ENCODE peak calls at places on chromosomes 6 and 20, in five cellular contexts. Q is NT2/D1, X is HEK293T, P is HepG2, Z is H1. T is an unnamed sample.

GRCh38 chr6:165984743-165985142 is 182.9 kb downstream of the TBXT start:
- DNase-seq in Q (no peak), X (no peak), P (no peak), Z (no peak), T (no peak)

GRCh38 chr20:32231847-32232246 is 24.2 kb downstream of the POFUT1 start:
- DNase-seq in Q (no peak), X (no peak), P (no peak), Z (no peak), T (no peak)

GRCh38 chr20:56779452-56780143 is 150.5 kb downstream of the TFAP2C start:
- DNase-seq in Q (no peak), X (no peak), P (no peak), Z (no peak), T (no peak)

GRCh38 chr20:34705383-34706021 is 1.4 kb downstream of the TP53INP2 start:
- DNase-seq in Q (no peak), X (no peak), P (peak; percentile 73), Z (no peak), T (no peak)

GRCh38 chr20:32012159-32012682 is 2.0 kb downstream of the CCM2L start:
- DNase-seq in Q (no peak), X (no peak), P (no peak), Z (no peak), T (no peak)

GRCh38 chr6:137808191-137808590 is 58.9 kb upstream of the TNFAIP3 start:
- DNase-seq in Q (no peak), X (no peak), P (peak; percentile 61), Z (no peak), T (no peak)

GRCh38 chr20:62104791-62105345 is 17.4 kb upstream of the LSM14B start:
- DNase-seq in Q (no peak), X (no peak), P (no peak), Z (no peak), T (no peak)

GRCh38 chr6:41581381-41581991 is 35.3 kb downstream of the FOXP4 start:
- DNase-seq in Q (no peak), X (no peak), P (no peak), Z (no peak), T (no peak)

GRCh38 chr20:64146301-64146935 is 17.8 kb upstream of the MYT1 start:
- DNase-seq in Q (no peak), X (no peak), P (no peak), Z (peak; percentile 11), T (no peak)

GRCh38 chr6:165515963-165516624 is 146.9 kb downstream of the PDE10A start:
- DNase-seq in Q (no peak), X (no peak), P (no peak), Z (no peak), T (no peak)

GRCh38 chr20:4064118-4064962 is 49.0 kb upstream of the RNF24 start:
- DNase-seq in Q (no peak), X (no peak), P (no peak), Z (peak; percentile 80), T (no peak)

DNA sequence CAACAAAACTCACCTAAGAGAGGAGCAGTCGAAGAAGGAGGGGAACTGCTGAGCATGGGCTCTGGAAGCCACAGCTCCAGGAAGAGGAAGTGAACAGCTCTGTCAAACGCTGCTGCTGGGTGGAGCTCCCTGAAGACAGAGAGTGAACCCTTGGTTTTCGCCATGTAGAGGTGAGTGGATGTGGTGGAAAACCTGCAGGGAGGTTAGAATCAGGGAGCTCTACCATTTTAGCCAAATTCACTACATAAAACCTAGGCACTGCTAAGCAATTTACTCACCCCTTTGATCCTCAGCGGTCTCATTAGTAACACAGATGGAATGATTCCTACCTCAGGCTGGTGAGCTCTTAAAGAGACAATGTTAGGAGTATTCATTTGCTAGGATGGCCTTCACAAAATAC is 19.4 kb upstream of the TFAP2A start:
- DNase-seq in Q (no peak), X (no peak), P (no peak), Z (no peak), T (no peak)
- TF ChIP-seq SUZ12 in Q (no peak), X (no peak), P (no peak), Z (no peak), T (no peak)

DNA sequence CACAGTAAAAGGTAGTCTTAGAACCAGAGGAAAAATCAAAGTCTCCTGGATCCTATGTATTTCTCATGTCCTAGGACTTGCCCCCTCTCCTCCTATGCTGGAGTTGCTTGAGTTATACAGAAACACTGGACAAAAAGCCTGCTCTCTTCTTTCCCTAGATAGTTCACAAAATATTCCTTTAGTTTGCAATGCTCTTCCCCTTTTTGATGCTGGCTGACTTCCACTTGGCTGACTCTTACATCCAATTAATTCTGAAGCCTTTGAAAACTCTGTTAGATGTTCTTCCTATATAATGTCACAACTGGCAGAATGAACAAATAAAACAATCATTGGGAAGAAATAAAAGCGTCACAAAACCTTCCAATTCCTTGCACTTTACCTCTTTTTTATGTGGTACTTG is 253.8 kb upstream of the CITED2 start:
- DNase-seq in Q (no peak), X (no peak), P (no peak), Z (no peak), T (no peak)
- TF ChIP-seq SUZ12 in Q (no peak), X (no peak), P (no peak), Z (no peak), T (no peak)

DNA sequence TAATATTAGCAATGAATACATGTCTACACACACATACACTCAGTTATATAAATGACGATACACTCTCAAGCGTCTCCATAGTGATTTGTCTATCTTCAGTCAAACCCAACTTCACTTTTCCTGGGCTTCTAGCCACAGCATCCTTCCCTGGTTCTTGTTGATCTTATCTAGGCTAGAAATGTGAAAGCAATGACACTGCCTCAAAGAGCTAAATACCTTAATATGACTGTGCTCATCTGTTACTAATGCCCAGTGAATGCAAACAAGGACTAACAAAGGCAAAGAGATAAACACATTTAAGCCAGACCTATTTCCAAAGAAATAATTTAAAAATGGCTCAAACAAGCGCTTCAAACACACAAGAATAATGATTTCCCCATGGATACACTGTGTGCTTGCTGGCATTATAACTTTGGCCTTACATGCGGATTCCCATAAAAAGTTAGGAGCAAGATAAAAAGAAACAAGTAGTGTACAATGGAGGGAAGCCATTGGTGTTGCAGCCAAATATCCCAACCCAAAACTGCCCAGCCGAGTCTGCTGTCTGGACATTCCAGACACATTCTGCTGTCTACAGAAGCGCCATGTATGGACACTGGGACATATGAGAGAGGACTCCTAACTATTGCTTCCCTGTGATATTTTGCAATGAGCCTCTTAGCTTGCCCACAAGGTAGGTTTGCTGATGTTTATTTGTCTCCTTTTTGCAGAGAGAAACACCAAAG is 19.5 kb upstream of the DAAM2 start:
- DNase-seq in Q (no peak), X (no peak), P (no peak), Z (no peak), T (no peak)
- TF ChIP-seq SUZ12 in Q (no peak), X (no peak), P (no peak), Z (no peak), T (no peak)

GRCh38 chr6:148448371-148449010 is 105.9 kb downstream of the SASH1 start:
- DNase-seq in Q (no peak), X (no peak), P (no peak), Z (no peak), T (no peak)
- TF ChIP-seq SUZ12 in Q (no peak), X (no peak), P (no peak), Z (no peak), T (no peak)

GRCh38 chr6:96878101-96878500 is 19.6 kb downstream of the NDUFAF4 start:
- DNase-seq in Q (no peak), X (no peak), P (no peak), Z (no peak), T (no peak)

GRCh38 chr6:96877151-96877550 is 20.5 kb downstream of the NDUFAF4 start:
- DNase-seq in Q (no peak), X (no peak), P (no peak), Z (no peak), T (no peak)
- TF ChIP-seq SUZ12 in Q (no peak), X (no peak), P (no peak), Z (no peak), T (no peak)

DNA sequence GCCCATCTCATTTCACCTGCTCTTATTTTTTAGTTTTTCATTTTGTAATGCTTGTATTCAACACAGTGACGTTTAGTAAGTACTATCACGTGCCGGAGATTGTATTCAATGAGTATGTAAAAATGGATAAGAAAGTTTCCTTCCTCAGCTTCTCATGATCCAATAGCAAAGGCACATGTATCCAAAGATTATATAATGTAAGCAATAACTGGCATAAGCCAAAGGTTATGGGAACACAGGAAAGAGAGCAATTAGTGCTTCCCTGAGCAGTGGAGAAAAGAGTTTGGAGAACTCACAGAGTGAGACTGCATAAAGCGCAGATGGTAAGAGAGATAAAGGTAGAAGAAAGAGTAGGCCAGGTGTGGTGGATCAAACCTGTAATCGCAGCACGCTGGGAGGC is 21.8 kb upstream of the LTV1 start:
- DNase-seq in Q (no peak), X (no peak), P (no peak), Z (no peak), T (no peak)
- TF ChIP-seq SUZ12 in Q (no peak), X (no peak), P (no peak), Z (no peak), T (no peak)

DNA sequence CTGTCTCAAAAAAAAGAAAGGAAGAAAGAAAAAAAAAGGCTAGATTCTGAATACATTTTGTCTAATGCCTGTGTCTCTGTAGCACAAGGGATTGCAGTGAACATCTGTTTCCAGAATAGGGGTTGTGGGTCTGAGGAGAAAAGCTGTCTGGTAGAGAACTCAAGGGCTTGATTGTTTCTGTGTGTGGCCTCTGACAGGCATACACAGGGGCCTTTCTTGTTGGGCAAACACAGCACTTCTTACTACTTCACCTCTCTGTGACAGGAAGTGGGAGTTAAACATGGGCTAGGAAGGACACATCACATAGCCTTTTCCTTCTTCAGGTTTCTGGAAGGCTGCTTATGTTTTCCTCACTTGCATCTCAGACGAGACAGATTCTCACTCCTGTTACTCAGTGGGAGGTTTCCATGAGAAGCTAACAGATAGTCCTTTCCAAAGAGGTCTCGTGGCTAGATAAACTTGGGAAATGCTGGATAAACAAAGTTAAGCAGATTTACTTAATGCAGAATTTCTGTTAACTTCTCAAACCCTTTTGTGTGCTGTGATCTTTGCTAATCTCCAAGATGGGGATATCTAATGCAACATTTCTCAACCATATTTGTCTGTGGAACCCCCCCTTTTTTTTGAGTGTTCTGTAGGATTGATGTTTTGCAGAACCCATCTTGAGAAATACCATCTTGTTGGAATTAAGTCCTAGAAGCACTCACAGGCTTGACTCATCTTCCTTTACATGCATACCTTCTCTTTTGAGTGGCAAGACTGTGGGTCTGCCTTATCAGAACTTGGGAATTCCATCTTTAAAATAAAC is 41.9 kb upstream of the RNF8 start:
- DNase-seq in Q (no peak), X (no peak), P (no peak), Z (no peak), T (no peak)
- TF ChIP-seq SUZ12 in Q (no peak), X (no peak), P (no peak), Z (no peak), T (no peak)

T was measured in GM12878.